ENCODE peak calls at places on chromosomes 13 and 19, in four cellular contexts. I, N, Y and E are unnamed samples.

GRCh38 chr13:66296328-66296727 is 933.8 kb downstream of the PCDH9 start:
- DNase-seq in Y (no peak), N (no peak), I (no peak), E (no peak)

GRCh38 chr13:34230271-34230670 is 412.3 kb downstream of the RFC3 start:
- DNase-seq in N (no peak), I (no peak), Y (no peak), E (no peak)

GRCh38 chr13:98173431-98173921 is 3.6 kb downstream of the RNF113B start:
- DNase-seq in Y (peak), N (peak), I (peak), E (peak)

GRCh38 chr13:40221460-40222201 is 444.8 kb downstream of the FOXO1 start:
- DNase-seq in Y (no peak), N (peak), I (no peak), E (peak)

GRCh38 chr19:45729774-45730388 is 815 bp downstream of the FBXO46 start:
- DNase-seq in I (no peak), N (peak), Y (no peak), E (no peak)

GRCh38 chr13:22455036-22455435 is 725.7 kb upstream of the SGCG start:
- DNase-seq in Y (no peak), N (no peak), I (no peak), E (no peak)

GRCh38 chr13:76879876-76880270 is 6.3 kb downstream of the KCTD12 start:
- DNase-seq in Y (no peak), N (no peak), I (no peak), E (no peak)

GRCh38 chr19:4583961-4584669 is 24.6 kb upstream of the SEMA6B start:
- DNase-seq in I (peak), Y (no peak), N (no peak), E (peak)

GRCh38 chr19:43439183-43440063 is 24.7 kb downstream of the TEX101 start:
- DNase-seq in I (no peak), N (no peak), Y (peak), E (peak)

GRCh38 chr19:18796239-18796638 is 5.1 kb upstream of the COMP start:
- DNase-seq in Y (no peak), I (no peak), N (no peak), E (peak)

GRCh38 chr19:23404676-23405075 is 9.4 kb upstream of the ZNF91 start:
- DNase-seq in I (no peak), Y (no peak), N (no peak), E (no peak)

GRCh38 chr19:40411125-40411842 is 1.9 kb downstream of the PRX start:
- DNase-seq in I (no peak), N (no peak), Y (no peak), E (no peak)

GRCh38 chr19:27876489-27876888 is 1336.5 kb downstream of the UQCRFS1 start:
- DNase-seq in Y (no peak), N (no peak), I (no peak), E (no peak)

GRCh38 chr13:22138947-22139346 is 468.1 kb downstream of the FGF9 start:
- DNase-seq in Y (no peak), I (no peak), N (no peak), E (no peak)

GRCh38 chr13:96141032-96141431 is 51.1 kb downstream of the HS6ST3 start:
- DNase-seq in Y (no peak), I (peak), N (peak), E (peak)

GRCh38 chr13:86933676-86934075 is 737.5 kb upstream of the SLITRK5 start:
- DNase-seq in Y (no peak), I (peak), N (peak), E (no peak)

GRCh38 chr19:4639531-4640246 is 373 bp downstream of the TNFAIP8L1 start:
- DNase-seq in N (peak), Y (no peak), I (no peak), E (no peak)

GRCh38 chr19:48452255-48452654 is 3.1 kb upstream of the KCNJ14 start:
- DNase-seq in N (peak), Y (no peak), I (no peak), E (peak)

GRCh38 chr19:48448563-48448962 is 2.8 kb downstream of the GRWD1 start:
- DNase-seq in I (no peak), N (no peak), Y (no peak), E (no peak)

GRCh38 chr19:48450441-48450840 is 4.7 kb downstream of the GRWD1 start:
- DNase-seq in N (no peak), I (no peak), Y (no peak), E (no peak)

GRCh38 chr19:48452656-48453480 is 2.5 kb upstream of the KCNJ14 start:
- DNase-seq in Y (no peak), I (no peak), N (no peak), E (no peak)

DNA sequence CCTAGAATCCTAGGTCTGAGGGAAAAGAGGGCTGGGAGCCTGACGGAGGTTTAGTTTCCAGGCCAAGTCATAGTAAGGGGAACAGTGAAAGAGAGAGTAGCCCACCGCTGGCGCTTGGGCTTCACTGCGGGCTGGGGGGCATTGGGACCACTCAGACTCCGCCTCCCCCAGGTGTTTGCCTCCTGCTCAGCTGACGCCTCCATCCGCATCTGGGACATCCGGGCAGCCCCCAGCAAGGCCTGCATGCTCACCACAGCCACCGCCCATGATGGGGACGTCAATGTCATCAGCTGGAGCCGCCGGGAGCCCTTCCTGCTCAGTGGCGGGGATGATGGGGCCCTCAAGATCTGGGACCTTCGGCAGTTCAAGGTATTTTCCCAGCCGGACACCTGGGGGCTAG is 4.5 kb upstream of the KCNJ14 start:
- DNase-seq in N (no peak), I (no peak), Y (no peak), E (no peak)
- TF ChIP-seq EZH2phosphoT487 in N (no peak), I (no peak), Y (no peak), E (no peak)

GRCh38 chr19:30014770-30015169 is 72.7 kb downstream of the URI1 start:
- DNase-seq in I (no peak), Y (no peak), N (no peak), E (no peak)

GRCh38 chr19:30008169-30008568 is 66.1 kb downstream of the URI1 start:
- DNase-seq in Y (no peak), I (no peak), N (no peak), E (no peak)

GRCh38 chr19:30009013-30009412 is 67.0 kb downstream of the URI1 start:
- DNase-seq in I (no peak), N (no peak), Y (no peak), E (no peak)

GRCh38 chr19:30006206-30006605 is 64.2 kb downstream of the URI1 start:
- DNase-seq in I (no peak), Y (no peak), N (no peak), E (no peak)

GRCh38 chr19:30011051-30011578 is 69.1 kb downstream of the URI1 start:
- DNase-seq in I (peak), N (no peak), Y (no peak), E (no peak)
- TF ChIP-seq EZH2phosphoT487 in I (no peak), N (no peak), Y (no peak), E (no peak)

GRCh38 chr19:44597131-44597491 is 16.3 kb upstream of the IGSF23 start:
- DNase-seq in N (no peak), I (no peak), Y (no peak), E (no peak)

GRCh38 chr19:44596428-44597130 is 16.8 kb upstream of the IGSF23 start:
- DNase-seq in I (no peak), Y (no peak), N (peak), E (peak)

GRCh38 chr19:44598355-44598754 is 15.0 kb upstream of the IGSF23 start:
- DNase-seq in I (no peak), N (no peak), Y (no peak), E (no peak)

GRCh38 chr19:44600466-44600865 is 12.9 kb upstream of the IGSF23 start:
- DNase-seq in I (no peak), Y (no peak), N (no peak), E (no peak)

GRCh38 chr19:44598880-44599279 is 14.5 kb upstream of the IGSF23 start:
- DNase-seq in I (no peak), N (peak), Y (no peak), E (no peak)
- TF ChIP-seq EZH2phosphoT487 in I (no peak), N (no peak), Y (no peak), E (no peak)

DNA sequence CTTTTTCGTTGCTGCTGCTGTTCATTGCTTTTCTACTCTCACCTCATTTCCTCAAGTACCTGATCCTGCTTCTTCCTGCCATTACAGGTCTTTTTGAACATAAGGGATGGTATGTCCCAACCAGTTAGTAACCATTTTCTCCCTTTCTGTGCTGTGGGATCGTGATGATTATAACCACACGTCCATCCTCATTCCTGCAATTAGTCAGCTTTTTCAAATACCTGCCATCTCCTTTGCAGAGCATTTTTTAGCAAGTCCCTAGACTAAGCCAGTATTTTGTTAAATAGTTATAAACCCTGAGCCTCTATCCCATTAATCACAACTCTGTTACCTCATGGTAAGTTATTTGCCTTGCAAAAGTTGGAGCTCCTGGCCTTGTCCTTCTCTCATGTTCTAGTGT is 109.2 kb downstream of the FNDC3A start:
- DNase-seq in Y (no peak), I (no peak), N (no peak), E (no peak)
- TF ChIP-seq EZH2phosphoT487 in Y (no peak), I (no peak), N (no peak), E (no peak)

GRCh38 chr13:23579072-23579885 is 9.1 kb downstream of the TNFRSF19 start:
- DNase-seq in N (peak), Y (peak), I (peak), E (peak)

GRCh38 chr13:23583491-23583890 is 13.3 kb downstream of the TNFRSF19 start:
- DNase-seq in Y (no peak), I (no peak), N (no peak), E (no peak)

GRCh38 chr13:23584275-23584674 is 14.1 kb downstream of the TNFRSF19 start:
- DNase-seq in I (no peak), N (no peak), Y (no peak), E (no peak)

GRCh38 chr13:23578411-23579071 is 8.3 kb downstream of the TNFRSF19 start:
- DNase-seq in I (peak), N (peak), Y (no peak), E (peak)

DNA sequence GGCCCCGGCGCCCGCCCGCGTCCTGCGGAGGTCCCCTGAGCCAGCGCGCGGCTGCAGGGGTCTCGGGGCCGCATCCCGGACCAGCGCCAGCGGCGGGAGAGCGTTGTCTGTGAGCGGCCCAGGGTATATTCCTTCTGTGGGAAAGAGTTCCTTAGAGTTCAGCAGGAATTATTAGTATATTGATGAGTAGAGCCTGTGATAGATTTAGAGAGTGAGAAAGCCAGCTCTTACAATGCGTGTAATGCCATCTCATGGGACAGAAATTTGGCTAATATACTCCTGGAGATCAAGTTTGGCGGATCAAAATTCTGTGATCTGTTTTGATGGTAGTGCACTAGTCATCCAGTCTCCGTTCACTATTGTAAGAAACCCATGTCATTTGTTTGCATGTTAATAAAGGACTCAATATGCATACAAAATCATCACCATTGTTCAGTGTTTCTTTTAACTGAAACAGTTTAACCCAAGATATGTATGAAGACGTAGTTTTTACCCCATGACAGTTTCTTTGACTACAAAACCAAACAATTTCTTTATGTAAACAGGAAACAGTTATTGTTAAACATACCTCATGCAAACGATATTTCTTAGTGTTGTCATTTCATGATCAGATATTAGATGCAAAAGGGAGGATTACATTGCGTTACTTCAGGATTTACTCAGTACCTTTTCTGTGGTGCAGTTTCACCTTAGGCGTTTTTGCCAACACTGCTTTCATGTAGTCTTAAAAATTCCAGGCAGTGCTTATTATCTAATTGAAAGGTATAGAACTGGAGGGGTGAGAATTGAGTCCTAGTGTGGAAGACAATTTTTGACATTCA is 9.9 kb downstream of the TNFRSF19 start:
- DNase-seq in N (no peak), Y (no peak), I (peak), E (peak)
- TF ChIP-seq EZH2phosphoT487 in N (no peak), Y (no peak), I (no peak), E (no peak)